ENCODE peak calls at places on chromosomes 16 and 17, in nine cellular contexts. B, U, F, Y, P, Q, N, A and V are unnamed samples.

GRCh38 chr16:75264999-75265910 is 13.8 kb upstream of the BCAR1 start:
- DNase-seq in Q (no peak), F (no peak), A (no peak), B (no peak), U (no peak), Y (peak), P (no peak), N (peak), V (peak)

GRCh38 chr16:35339337-35339736 is 1879.9 kb downstream of the TP53TG3F start:
- DNase-seq in A (no peak), F (no peak), U (no peak), B (no peak), N (no peak), Y (no peak), P (no peak), Q (no peak), V (no peak)

GRCh38 chr17:7673239-7673638 is 14.1 kb downstream of the TP53 start:
- DNase-seq in Q (no peak), N (no peak), B (no peak), Y (peak), U (no peak), P (peak), F (no peak), A (no peak), V (no peak)

GRCh38 chr17:73142763-73143395 is 21.9 kb upstream of the SSTR2 start:
- DNase-seq in P (peak), B (no peak), Y (peak), N (no peak), F (no peak), Q (no peak), U (no peak), A (no peak), V (no peak)

GRCh38 chr17:82553210-82553930 is 33.8 kb downstream of the FOXK2 start:
- DNase-seq in F (no peak), N (no peak), Q (no peak), Y (no peak), A (no peak), P (no peak), U (no peak), B (no peak), V (no peak)

GRCh38 chr16:81869326-81869725 is 90.2 kb downstream of the PLCG2 start:
- DNase-seq in F (no peak), B (no peak), Q (no peak), N (no peak), Y (no peak), U (no peak), P (no peak), A (no peak), V (no peak)

GRCh38 chr16:88298166-88298881 is 84.4 kb upstream of the ZNF469 start:
- DNase-seq in Y (peak), U (no peak), N (no peak), P (no peak), A (no peak), Q (no peak), B (no peak), F (no peak), V (peak)

GRCh38 chr16:12061336-12062055 is 85.0 kb downstream of the SNX29 start:
- DNase-seq in Y (peak), N (no peak), U (no peak), P (no peak), B (no peak), Q (no peak), F (no peak), A (no peak), V (peak)

GRCh38 chr16:19898924-19899604 is 14.4 kb upstream of the GPRC5B start:
- DNase-seq in P (peak), F (no peak), Y (peak), A (no peak), N (peak), Q (no peak), U (no peak), B (no peak), V (no peak)

GRCh38 chr17:31627960-31628359 is 231.1 kb downstream of the COPRS start:
- DNase-seq in Y (peak), B (peak), P (no peak), F (no peak), N (no peak), Q (no peak), A (no peak), U (no peak), V (no peak)

GRCh38 chr16:72753883-72754282 is 294.0 kb downstream of the ZFHX3 start:
- DNase-seq in U (no peak), P (no peak), Q (no peak), N (no peak), B (no peak), F (no peak), A (no peak), Y (no peak), V (no peak)

GRCh38 chr17:5545051-5545987 is 39.0 kb downstream of the NLRP1 start:
- DNase-seq in Y (no peak), F (no peak), B (no peak), N (no peak), Q (no peak), A (no peak), P (no peak), U (no peak), V (peak)

GRCh38 chr16:84138824-84139627 is 6.0 kb downstream of the HSDL1 start:
- DNase-seq in P (peak), A (no peak), Y (no peak), N (peak), U (no peak), F (no peak), B (no peak), Q (no peak), V (no peak)

GRCh38 chr17:81044428-81044763 is 9.4 kb downstream of the BAIAP2 start:
- DNase-seq in A (no peak), B (no peak), U (no peak), Q (no peak), N (no peak), F (no peak), Y (no peak), P (no peak), V (no peak)

GRCh38 chr17:65027305-65027704 is 29.2 kb downstream of the GNA13 start:
- DNase-seq in Y (peak), U (no peak), Q (peak), N (no peak), F (no peak), B (no peak), P (peak), A (peak), V (no peak)

GRCh38 chr17:31534223-31534888 is 142.9 kb downstream of the RAB11FIP4 start:
- DNase-seq in N (no peak), F (no peak), Q (no peak), Y (no peak), U (no peak), B (no peak), A (no peak), P (no peak), V (no peak)